ENCODE peak calls at places on chromosome 14, in nine cellular contexts. M is tibial artery; N is stimulated activated CD8-positive, alpha-beta memory T cell treated with anti-CD3 and anti-CD28 coated beads, Interleukin-2, amount 100 ng/mL, for 48 hours; I is stomach; B is RPMI7951; Y is AG04450; Z is activated T-helper 2 cell treated with anti-CD3 and anti-CD28 coated beads, Interferon-gamma antibody, Interleukin-2, Interleukin-4, amounts not matched to agents 10 μg/mL and 5 μg/mL and 100 μg/mL, durations not matched to agents 14 hours and 24 hours and 36 hours; G is BJ; W is mesendoderm. K is an unnamed sample.

GRCh38 chr14:51448831-51449665 is 202.7 kb upstream of the FRMD6 start:
- DNase-seq in B (peak), Y (peak), N (no peak), G (peak), I (no peak), M (no peak), Z (no peak), W (no peak), K (no peak)

GRCh38 chr14:58954874-58955273 is 233.6 kb upstream of the DAAM1 start:
- DNase-seq in N (no peak), B (no peak), W (no peak), Z (no peak), I (no peak), M (no peak), Y (no peak), G (no peak), K (no peak)

GRCh38 chr14:103298620-103299019 is 35.4 kb upstream of the EIF5 start:
- DNase-seq in Y (no peak), I (no peak), M (no peak), N (no peak), Z (no peak), B (no peak), G (no peak), W (peak), K (no peak)

GRCh38 chr14:100192250-100192671 is 32.8 kb upstream of the DEGS2 start:
- DNase-seq in B (no peak), N (no peak), Y (no peak), W (no peak), Z (no peak), M (no peak), I (no peak), G (no peak), K (no peak)

GRCh38 chr14:89165189-89165809 is 251.7 kb downstream of the FOXN3 start:
- DNase-seq in N (no peak), G (no peak), W (no peak), M (no peak), Y (no peak), I (no peak), Z (no peak), B (no peak), K (no peak)

GRCh38 chr14:94028450-94028826 is 2.3 kb downstream of the OTUB2 start:
- DNase-seq in I (no peak), Z (peak), M (no peak), W (no peak), N (peak), G (no peak), Y (no peak), B (peak), K (no peak)

GRCh38 chr14:24876009-24876690 is 173.8 kb downstream of the STXBP6 start:
- DNase-seq in I (no peak), Y (no peak), Z (no peak), W (no peak), N (no peak), B (no peak), G (no peak), M (peak), K (no peak)

GRCh38 chr14:90194706-90195105 is 61.6 kb upstream of the PSMC1 start:
- DNase-seq in N (no peak), Y (no peak), B (no peak), Z (no peak), G (no peak), W (peak), I (no peak), M (no peak), K (no peak)

GRCh38 chr14:25988536-25988935 is 609.3 kb downstream of the NOVA1 start:
- DNase-seq in I (no peak), M (no peak), Z (no peak), Y (no peak), W (no peak), N (no peak), G (no peak), B (no peak), K (no peak)

GRCh38 chr14:74552623-74553022 is 59.1 kb downstream of the ISCA2 start:
- DNase-seq in G (no peak), Z (no peak), N (no peak), M (peak), I (peak), W (no peak), Y (no peak), B (peak), K (no peak)

K was measured in naive thymus-derived CD4-positive, alpha-beta T cell.